ENCODE peak calls at places on chromosomes 13 and 19, in six cellular contexts. One of them, this sample, is unnamed.

GRCh38 chr13:113926301-113926761 is 47.5 kb downstream of the C13orf46 start:
- DNase-seq in IMR-90: peak
- DNase-seq in neuronal stem cell: no peak
- DNase-seq in fibroblast of lung: peak
- DNase-seq in GM23248: peak
- DNase-seq in hepatocyte: no peak
- DNase-seq in this sample: no peak

GRCh38 chr19:29662604-29663404 is 2.5 kb upstream of the PLEKHF1 start:
- DNase-seq in IMR-90: peak
- DNase-seq in neuronal stem cell: no peak
- DNase-seq in fibroblast of lung: peak
- DNase-seq in GM23248: peak
- DNase-seq in hepatocyte: peak
- DNase-seq in this sample: peak

GRCh38 chr13:45889582-45890243 is 38.2 kb upstream of the SIAH3 start:
- DNase-seq in IMR-90: no peak
- DNase-seq in neuronal stem cell: no peak
- DNase-seq in fibroblast of lung: no peak
- DNase-seq in GM23248: no peak
- DNase-seq in hepatocyte: no peak
- DNase-seq in this sample: no peak

GRCh38 chr13:42364613-42365000 is 92.7 kb downstream of the AKAP11 start:
- DNase-seq in IMR-90: no peak
- DNase-seq in neuronal stem cell: peak
- DNase-seq in fibroblast of lung: no peak
- DNase-seq in GM23248: no peak
- DNase-seq in hepatocyte: no peak
- DNase-seq in this sample: no peak

GRCh38 chr19:49361438-49362047 is 673 bp downstream of the TEAD2 start:
- DNase-seq in IMR-90: peak
- DNase-seq in neuronal stem cell: peak
- DNase-seq in fibroblast of lung: peak
- DNase-seq in GM23248: peak
- DNase-seq in hepatocyte: peak
- DNase-seq in this sample: peak

GRCh38 chr19:54928299-54928698 is 19.0 kb downstream of the NLRP7 start:
- DNase-seq in IMR-90: no peak
- DNase-seq in neuronal stem cell: no peak
- DNase-seq in fibroblast of lung: peak
- DNase-seq in GM23248: peak
- DNase-seq in hepatocyte: no peak
- DNase-seq in this sample: no peak

GRCh38 chr13:27920677-27921420 is 1.0 kb downstream of the PDX1 start:
- DNase-seq in IMR-90: peak
- DNase-seq in neuronal stem cell: peak
- DNase-seq in fibroblast of lung: peak
- DNase-seq in GM23248: peak
- DNase-seq in hepatocyte: no peak
- DNase-seq in this sample: no peak

GRCh38 chr19:15562861-15563260 is 52.2 kb upstream of the CYP4F8 start:
- DNase-seq in IMR-90: peak
- DNase-seq in neuronal stem cell: no peak
- DNase-seq in fibroblast of lung: peak
- DNase-seq in GM23248: peak
- DNase-seq in hepatocyte: no peak
- DNase-seq in this sample: no peak

GRCh38 chr13:61812286-61812685 is 396.6 kb upstream of the PCDH20 start:
- DNase-seq in IMR-90: no peak
- DNase-seq in neuronal stem cell: no peak
- DNase-seq in fibroblast of lung: no peak
- DNase-seq in GM23248: no peak
- DNase-seq in hepatocyte: no peak
- DNase-seq in this sample: no peak
- H2AFZ ChIP-seq in IMR-90: no peak
- H2AFZ ChIP-seq in neuronal stem cell: no peak
- H2AFZ ChIP-seq in fibroblast of lung: no peak
- H2AFZ ChIP-seq in GM23248: no peak
- H2AFZ ChIP-seq in hepatocyte: no peak
- H2AFZ ChIP-seq in this sample: no peak

DNA sequence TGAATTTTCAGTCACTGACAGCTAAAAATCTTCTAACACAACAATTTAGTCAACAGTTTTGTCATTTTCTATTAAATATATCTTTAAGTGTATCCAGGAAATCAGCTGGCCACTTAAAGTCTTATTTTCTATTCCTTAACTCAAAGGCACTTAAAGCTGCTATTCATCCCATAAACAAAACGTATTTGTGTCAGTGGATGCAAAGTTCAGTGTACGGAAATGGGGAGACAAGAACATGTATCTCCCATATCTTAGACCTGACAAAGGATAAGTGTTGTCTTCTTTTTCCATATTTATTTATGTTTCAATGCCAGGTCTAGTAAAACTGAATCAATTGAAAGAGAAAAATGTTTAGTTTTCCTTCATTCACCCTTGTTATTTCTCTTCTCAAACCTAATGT is 409.8 kb upstream of the KLHL1 start:
- DNase-seq in IMR-90: no peak
- DNase-seq in neuronal stem cell: no peak
- DNase-seq in fibroblast of lung: no peak
- DNase-seq in GM23248: no peak
- DNase-seq in hepatocyte: no peak
- DNase-seq in this sample: no peak
- H3K4me2 ChIP-seq in IMR-90: no peak
- H3K4me2 ChIP-seq in neuronal stem cell: no peak
- H3K4me2 ChIP-seq in fibroblast of lung: no peak
- H3K4me2 ChIP-seq in GM23248: no peak
- H3K4me2 ChIP-seq in hepatocyte: no peak
- H3K4me2 ChIP-seq in this sample: no peak

DNA sequence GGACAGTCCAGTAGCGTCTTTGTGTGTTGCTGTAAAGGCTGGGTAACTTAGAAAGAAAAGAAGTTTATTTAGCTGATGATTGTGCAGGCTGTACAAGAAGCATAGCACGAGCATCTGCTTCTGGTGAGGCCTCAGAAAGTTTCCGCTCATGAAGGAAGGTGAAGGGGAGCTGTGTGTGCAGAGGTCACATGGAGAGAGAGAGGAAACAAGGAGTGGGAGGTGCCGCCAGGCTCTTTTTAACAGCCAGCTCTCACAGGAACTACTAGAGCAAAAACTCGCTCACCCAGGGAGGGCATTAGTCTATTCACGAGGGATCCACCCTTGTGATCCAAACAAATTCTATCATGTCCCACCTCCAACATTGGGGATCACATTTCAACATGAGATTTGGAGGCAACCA is 99.8 kb downstream of the GPR12 start:
- DNase-seq in IMR-90: no peak
- DNase-seq in neuronal stem cell: no peak
- DNase-seq in fibroblast of lung: no peak
- DNase-seq in GM23248: no peak
- DNase-seq in hepatocyte: no peak
- DNase-seq in this sample: no peak
- H2AFZ ChIP-seq in IMR-90: no peak
- H2AFZ ChIP-seq in neuronal stem cell: no peak
- H2AFZ ChIP-seq in fibroblast of lung: no peak
- H2AFZ ChIP-seq in GM23248: no peak
- H2AFZ ChIP-seq in hepatocyte: no peak
- H2AFZ ChIP-seq in this sample: no peak

DNA sequence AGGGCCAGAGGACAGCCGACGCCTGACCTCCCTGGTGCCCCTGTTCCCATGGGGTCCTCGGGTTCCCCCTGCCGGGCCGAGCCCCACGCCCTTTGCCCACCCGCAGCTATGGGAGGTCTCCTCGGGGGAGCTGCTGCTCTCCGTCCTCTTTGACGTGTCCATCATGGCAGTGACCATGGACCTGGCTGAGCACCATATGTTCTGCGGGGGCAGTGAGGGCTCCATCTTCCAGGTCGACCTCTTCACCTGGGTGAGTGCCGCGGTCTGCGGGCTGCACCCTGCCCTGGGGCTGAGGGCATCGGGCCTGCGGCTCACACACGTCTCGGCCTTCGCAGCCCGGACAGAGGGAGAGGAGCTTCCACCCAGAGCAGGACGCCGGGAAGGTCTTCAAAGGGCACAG is 6.6 kb downstream of the WDR18 start:
- DNase-seq in IMR-90: no peak
- DNase-seq in neuronal stem cell: no peak
- DNase-seq in fibroblast of lung: no peak
- DNase-seq in GM23248: no peak
- DNase-seq in hepatocyte: no peak
- DNase-seq in this sample: no peak
- H3K4me2 ChIP-seq in IMR-90: no peak
- H3K4me2 ChIP-seq in neuronal stem cell: no peak
- H3K4me2 ChIP-seq in fibroblast of lung: no peak
- H3K4me2 ChIP-seq in GM23248: no peak
- H3K4me2 ChIP-seq in hepatocyte: no peak
- H3K4me2 ChIP-seq in this sample: no peak

DNA sequence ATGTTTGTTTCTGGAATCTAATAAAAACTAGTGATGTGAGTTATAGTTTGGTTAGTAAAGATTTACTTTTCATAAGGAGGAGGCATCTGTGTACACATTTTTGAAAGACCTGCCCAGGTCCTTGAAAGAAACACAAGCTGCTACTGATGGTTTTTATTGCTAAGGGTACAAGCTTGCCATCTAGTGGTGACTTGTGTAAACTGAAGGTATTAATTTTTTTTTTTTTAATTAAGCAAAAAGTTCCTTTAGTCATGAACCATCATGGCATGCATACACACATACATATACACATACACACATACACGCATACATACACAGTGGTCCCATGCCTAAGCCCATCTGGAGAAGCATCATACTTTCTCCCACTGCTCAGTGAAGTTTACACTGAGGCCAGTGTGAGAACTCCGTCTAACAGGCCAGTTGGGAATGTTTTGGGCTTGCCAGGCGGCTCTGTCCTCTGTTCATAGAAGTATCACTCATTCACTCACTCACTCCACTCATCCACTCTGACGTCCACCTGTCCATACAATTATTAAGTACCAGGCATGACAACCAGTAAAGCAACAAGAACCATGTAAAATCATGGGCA is 312.5 kb downstream of the DCLK1 start:
- DNase-seq in IMR-90: peak
- DNase-seq in neuronal stem cell: peak
- DNase-seq in fibroblast of lung: peak
- DNase-seq in GM23248: peak
- DNase-seq in hepatocyte: peak
- DNase-seq in this sample: no peak
- H2AFZ ChIP-seq in IMR-90: no peak
- H2AFZ ChIP-seq in neuronal stem cell: no peak
- H2AFZ ChIP-seq in fibroblast of lung: no peak
- H2AFZ ChIP-seq in GM23248: no peak
- H2AFZ ChIP-seq in hepatocyte: no peak
- H2AFZ ChIP-seq in this sample: no peak

This sample was measured in astrocyte.